ENCODE peak calls at places on chromosomes 2 and 18, in seven cellular contexts. One of them, this sample, is unnamed.

GRCh38 chr2:217525076-217525475 is 477.7 kb downstream of the TNS1 start:
- DNase-seq in HepG2: no peak
- DNase-seq in K562: no peak
- DNase-seq in GM12892: no peak
- DNase-seq in SK-N-SH: no peak
- DNase-seq in GM12878: no peak
- DNase-seq in H1: no peak
- DNase-seq in this sample: no peak

GRCh38 chr18:33755918-33756590 is 178.0 kb downstream of the ASXL3 start:
- DNase-seq in HepG2: no peak
- DNase-seq in K562: no peak
- DNase-seq in GM12892: no peak
- DNase-seq in SK-N-SH: no peak
- DNase-seq in GM12878: no peak
- DNase-seq in H1: peak; percentile 23
- DNase-seq in this sample: no peak

GRCh38 chr2:104572856-104573255 is 281.1 kb upstream of the POU3F3 start:
- DNase-seq in HepG2: no peak
- DNase-seq in K562: no peak
- DNase-seq in GM12892: no peak
- DNase-seq in SK-N-SH: no peak
- DNase-seq in GM12878: no peak
- DNase-seq in H1: no peak
- DNase-seq in this sample: no peak

GRCh38 chr2:229273384-229274338 is 2.6 kb upstream of the PID1 start:
- DNase-seq in HepG2: peak; percentile 65
- DNase-seq in K562: peak; percentile 18
- DNase-seq in GM12892: no peak
- DNase-seq in SK-N-SH: peak; percentile 79
- DNase-seq in GM12878: peak; percentile 11
- DNase-seq in H1: peak; percentile 73
- DNase-seq in this sample: peak; percentile 27

GRCh38 chr2:207584952-207585351 is 40.2 kb downstream of the METTL21A start:
- DNase-seq in HepG2: no peak
- DNase-seq in K562: no peak
- DNase-seq in GM12892: no peak
- DNase-seq in SK-N-SH: no peak
- DNase-seq in GM12878: no peak
- DNase-seq in H1: no peak
- DNase-seq in this sample: no peak

GRCh38 chr2:37469126-37469525 is 124.7 kb downstream of the QPCT start:
- DNase-seq in HepG2: no peak
- DNase-seq in K562: no peak
- DNase-seq in GM12892: no peak
- DNase-seq in SK-N-SH: no peak
- DNase-seq in GM12878: no peak
- DNase-seq in H1: no peak
- DNase-seq in this sample: no peak

GRCh38 chr2:145744541-145745386 is 1224.8 kb upstream of the ZEB2 start:
- DNase-seq in HepG2: no peak
- DNase-seq in K562: no peak
- DNase-seq in GM12892: no peak
- DNase-seq in SK-N-SH: no peak
- DNase-seq in GM12878: no peak
- DNase-seq in H1: no peak
- DNase-seq in this sample: no peak

GRCh38 chr2:219704878-219705277 is 77.4 kb downstream of the SLC4A3 start:
- DNase-seq in HepG2: no peak
- DNase-seq in K562: no peak
- DNase-seq in GM12892: no peak
- DNase-seq in SK-N-SH: no peak
- DNase-seq in GM12878: no peak
- DNase-seq in H1: no peak
- DNase-seq in this sample: no peak

GRCh38 chr18:80157708-80158343 is 48.8 kb downstream of the ADNP2 start:
- DNase-seq in HepG2: peak; percentile 57
- DNase-seq in K562: peak; percentile 59
- DNase-seq in GM12892: no peak
- DNase-seq in SK-N-SH: peak; percentile 76
- DNase-seq in GM12878: peak; percentile 27
- DNase-seq in H1: no peak
- DNase-seq in this sample: no peak

GRCh38 chr2:189876271-189876670 is 92.0 kb downstream of the PMS1 start:
- DNase-seq in HepG2: no peak
- DNase-seq in K562: no peak
- DNase-seq in GM12892: no peak
- DNase-seq in SK-N-SH: no peak
- DNase-seq in GM12878: no peak
- DNase-seq in H1: no peak
- DNase-seq in this sample: no peak

GRCh38 chr2:32977228-32977758 is 30.5 kb downstream of the LTBP1 start:
- DNase-seq in HepG2: no peak
- DNase-seq in K562: peak; percentile 31
- DNase-seq in GM12892: no peak
- DNase-seq in SK-N-SH: no peak
- DNase-seq in GM12878: no peak
- DNase-seq in H1: no peak
- DNase-seq in this sample: no peak

GRCh38 chr2:63696496-63696895 is 107.7 kb downstream of the MDH1 start:
- DNase-seq in HepG2: no peak
- DNase-seq in K562: no peak
- DNase-seq in GM12892: no peak
- DNase-seq in SK-N-SH: no peak
- DNase-seq in GM12878: no peak
- DNase-seq in H1: no peak
- DNase-seq in this sample: no peak

GRCh38 chr2:207317358-207317984 is 151.7 kb upstream of the KLF7 start:
- DNase-seq in HepG2: no peak
- DNase-seq in K562: no peak
- DNase-seq in GM12892: no peak
- DNase-seq in SK-N-SH: no peak
- DNase-seq in GM12878: no peak
- DNase-seq in H1: no peak
- DNase-seq in this sample: no peak

GRCh38 chr2:121777699-121778058 is 22.2 kb downstream of the TSN start:
- DNase-seq in HepG2: peak; percentile 50
- DNase-seq in K562: no peak
- DNase-seq in GM12892: no peak
- DNase-seq in SK-N-SH: no peak
- DNase-seq in GM12878: no peak
- DNase-seq in H1: no peak
- DNase-seq in this sample: no peak

GRCh38 chr18:10524507-10525425 is 1.1 kb upstream of the NAPG start:
- DNase-seq in HepG2: peak; percentile 75
- DNase-seq in K562: no peak
- DNase-seq in GM12892: no peak
- DNase-seq in SK-N-SH: no peak
- DNase-seq in GM12878: no peak
- DNase-seq in H1: no peak
- DNase-seq in this sample: no peak

GRCh38 chr2:187855689-187856088 is 301.5 kb upstream of the TFPI start:
- DNase-seq in HepG2: no peak
- DNase-seq in K562: no peak
- DNase-seq in GM12892: no peak
- DNase-seq in SK-N-SH: no peak
- DNase-seq in GM12878: no peak
- DNase-seq in H1: no peak
- DNase-seq in this sample: no peak

GRCh38 chr18:21996261-21996892 is 173.0 kb upstream of the GATA6 start:
- DNase-seq in HepG2: peak; percentile 23
- DNase-seq in K562: no peak
- DNase-seq in GM12892: no peak
- DNase-seq in SK-N-SH: no peak
- DNase-seq in GM12878: no peak
- DNase-seq in H1: no peak
- DNase-seq in this sample: no peak

GRCh38 chr2:27959496-27959895 is 69.0 kb downstream of the BABAM2 start:
- DNase-seq in HepG2: peak; percentile 69
- DNase-seq in K562: no peak
- DNase-seq in GM12892: no peak
- DNase-seq in SK-N-SH: no peak
- DNase-seq in GM12878: no peak
- DNase-seq in H1: no peak
- DNase-seq in this sample: no peak

GRCh38 chr2:57892920-57893319 is 153.7 kb upstream of the VRK2 start:
- DNase-seq in HepG2: no peak
- DNase-seq in K562: no peak
- DNase-seq in GM12892: no peak
- DNase-seq in SK-N-SH: no peak
- DNase-seq in GM12878: peak; percentile 85
- DNase-seq in H1: no peak
- DNase-seq in this sample: no peak

GRCh38 chr2:239648607-239649006 is 247.8 kb upstream of the HDAC4 start:
- DNase-seq in HepG2: no peak
- DNase-seq in K562: no peak
- DNase-seq in GM12892: no peak
- DNase-seq in SK-N-SH: no peak
- DNase-seq in GM12878: no peak
- DNase-seq in H1: no peak
- DNase-seq in this sample: no peak

GRCh38 chr2:47271054-47272000 is 116.2 kb upstream of the STPG4 start:
- DNase-seq in HepG2: no peak
- DNase-seq in K562: no peak
- DNase-seq in GM12892: no peak
- DNase-seq in SK-N-SH: no peak
- DNase-seq in GM12878: no peak
- DNase-seq in H1: no peak
- DNase-seq in this sample: no peak

GRCh38 chr2:102059151-102059550 is 67.4 kb downstream of the IL1R2 start:
- DNase-seq in HepG2: no peak
- DNase-seq in K562: no peak
- DNase-seq in GM12892: no peak
- DNase-seq in SK-N-SH: no peak
- DNase-seq in GM12878: no peak
- DNase-seq in H1: no peak
- DNase-seq in this sample: no peak
- TF ChIP-seq POLR2AphosphoS5 in HepG2: no peak
- TF ChIP-seq POLR2AphosphoS5 in K562: no peak
- TF ChIP-seq POLR2AphosphoS5 in GM12892: no peak
- TF ChIP-seq POLR2AphosphoS5 in SK-N-SH: no peak
- TF ChIP-seq POLR2AphosphoS5 in GM12878: no peak
- TF ChIP-seq POLR2AphosphoS5 in H1: no peak
- TF ChIP-seq POLR2AphosphoS5 in this sample: no peak

DNA sequence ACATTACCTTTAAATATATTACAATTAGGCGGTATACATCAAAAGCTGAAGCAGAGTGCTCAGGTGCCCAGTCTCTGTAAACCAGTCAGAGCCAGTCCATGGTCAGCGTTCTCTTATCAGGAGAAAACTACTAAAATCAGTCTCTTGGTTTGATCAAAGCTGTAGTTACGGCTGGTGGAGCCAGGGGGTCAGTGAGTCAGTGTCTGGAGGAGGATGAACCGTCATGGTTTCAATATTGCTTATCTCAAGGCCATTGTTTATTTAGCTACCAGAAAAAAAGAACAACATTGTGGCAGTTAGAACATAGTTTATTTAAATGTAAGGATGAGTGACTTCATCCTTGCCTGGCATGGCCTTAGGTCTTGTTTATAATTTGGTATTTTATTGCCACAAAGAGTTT is 71.3 kb upstream of the NYAP2 start:
- DNase-seq in HepG2: peak; percentile 6
- DNase-seq in K562: no peak
- DNase-seq in GM12892: no peak
- DNase-seq in SK-N-SH: no peak
- DNase-seq in GM12878: no peak
- DNase-seq in H1: no peak
- DNase-seq in this sample: no peak
- TF ChIP-seq TAF1 in HepG2: no peak
- TF ChIP-seq TAF1 in K562: no peak
- TF ChIP-seq TAF1 in GM12892: no peak
- TF ChIP-seq TAF1 in SK-N-SH: no peak
- TF ChIP-seq TAF1 in GM12878: no peak
- TF ChIP-seq TAF1 in H1: no peak
- TF ChIP-seq TAF1 in this sample: no peak

GRCh38 chr18:61951396-61951795 is 58.6 kb upstream of the RNF152 start:
- DNase-seq in HepG2: no peak
- DNase-seq in K562: no peak
- DNase-seq in GM12892: no peak
- DNase-seq in SK-N-SH: no peak
- DNase-seq in GM12878: no peak
- DNase-seq in H1: no peak
- DNase-seq in this sample: no peak

GRCh38 chr18:61950371-61950770 is 57.6 kb upstream of the RNF152 start:
- DNase-seq in HepG2: no peak
- DNase-seq in K562: no peak
- DNase-seq in GM12892: no peak
- DNase-seq in SK-N-SH: no peak
- DNase-seq in GM12878: no peak
- DNase-seq in H1: no peak
- DNase-seq in this sample: no peak

GRCh38 chr18:61948196-61948800 is 55.5 kb upstream of the RNF152 start:
- DNase-seq in HepG2: no peak
- DNase-seq in K562: no peak
- DNase-seq in GM12892: no peak
- DNase-seq in SK-N-SH: no peak
- DNase-seq in GM12878: no peak
- DNase-seq in H1: no peak
- DNase-seq in this sample: no peak

GRCh38 chr18:61948842-61949438 is 56.1 kb upstream of the RNF152 start:
- DNase-seq in HepG2: no peak
- DNase-seq in K562: no peak
- DNase-seq in GM12892: no peak
- DNase-seq in SK-N-SH: no peak
- DNase-seq in GM12878: no peak
- DNase-seq in H1: no peak
- DNase-seq in this sample: no peak

DNA sequence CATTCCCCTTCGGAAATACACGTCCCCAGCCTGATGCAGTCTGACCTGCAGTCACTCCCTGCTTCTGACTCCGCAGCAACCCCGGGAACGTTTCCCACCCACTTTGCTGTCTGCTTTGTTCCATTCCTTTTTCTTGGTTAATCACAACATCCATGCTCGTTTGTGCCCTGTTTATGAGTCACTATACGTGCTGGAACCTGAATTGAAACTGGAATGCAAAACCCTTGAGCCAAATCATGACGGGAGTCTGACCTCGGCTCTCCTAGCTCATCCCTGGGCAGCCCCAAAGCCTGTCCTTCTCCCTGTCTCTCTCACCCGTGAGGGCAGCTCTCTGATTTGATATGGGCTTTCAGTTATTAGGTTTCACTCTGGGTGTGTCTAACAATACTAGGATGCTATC is 57.1 kb upstream of the RNF152 start:
- DNase-seq in HepG2: no peak
- DNase-seq in K562: no peak
- DNase-seq in GM12892: no peak
- DNase-seq in SK-N-SH: no peak
- DNase-seq in GM12878: no peak
- DNase-seq in H1: no peak
- DNase-seq in this sample: no peak
- TF ChIP-seq POLR2AphosphoS5 in HepG2: no peak
- TF ChIP-seq POLR2AphosphoS5 in K562: no peak
- TF ChIP-seq POLR2AphosphoS5 in GM12892: no peak
- TF ChIP-seq POLR2AphosphoS5 in SK-N-SH: no peak
- TF ChIP-seq POLR2AphosphoS5 in GM12878: no peak
- TF ChIP-seq POLR2AphosphoS5 in H1: no peak
- TF ChIP-seq POLR2AphosphoS5 in this sample: no peak

DNA sequence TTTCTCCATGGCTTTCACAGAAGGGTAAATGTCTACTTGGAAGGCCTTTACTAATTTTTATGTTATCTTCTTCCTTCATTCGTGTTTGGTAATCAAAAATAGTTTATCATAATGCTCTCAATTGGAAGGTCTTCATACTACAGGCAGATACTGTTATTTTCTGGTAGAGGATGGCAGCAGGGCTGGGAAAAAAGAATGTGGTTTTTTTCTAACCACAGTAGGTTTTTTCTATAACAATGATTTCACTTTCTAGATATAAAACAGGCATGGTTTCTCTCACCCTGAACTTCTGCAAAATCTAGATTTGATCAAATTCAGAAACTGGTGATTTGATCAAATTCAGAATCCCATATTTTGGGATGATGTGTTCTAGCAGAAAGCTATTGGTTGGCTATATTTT is 27.6 kb downstream of the BCL11A start:
- DNase-seq in HepG2: no peak
- DNase-seq in K562: no peak
- DNase-seq in GM12892: no peak
- DNase-seq in SK-N-SH: no peak
- DNase-seq in GM12878: no peak
- DNase-seq in H1: no peak
- DNase-seq in this sample: no peak
- TF ChIP-seq TAF1 in HepG2: no peak
- TF ChIP-seq TAF1 in K562: no peak
- TF ChIP-seq TAF1 in GM12892: no peak
- TF ChIP-seq TAF1 in SK-N-SH: no peak
- TF ChIP-seq TAF1 in GM12878: no peak
- TF ChIP-seq TAF1 in H1: no peak
- TF ChIP-seq TAF1 in this sample: no peak